ENCODE peak calls at places on chromosome X, in four cellular contexts. J is nucleus accumbens; F is stimulated activated CD8-positive, alpha-beta memory T cell treated with anti-CD3 and anti-CD28 coated beads, Interleukin-15, amount 100 ng/mL, for 24 hours; M is GM12864. G is an unnamed sample.

GRCh38 chrX:150291014-150291413 is 72.1 kb upstream of the MAMLD1 start:
- DNase-seq in J (peak; percentile 77), F (no peak), M (no peak), G (no peak)

GRCh38 chrX:150489359-150490015 is 78.9 kb upstream of the MTM1 start:
- DNase-seq in J (no peak), F (no peak), M (no peak), G (peak; percentile 7)

GRCh38 chrX:115582871-115583729 is 22.1 kb downstream of the PLS3 start:
- DNase-seq in J (no peak), F (no peak), M (no peak), G (peak; percentile 64)

GRCh38 chrX:10634681-10635161 is 14.3 kb upstream of the MID1 start:
- DNase-seq in J (peak; percentile 6), F (no peak), M (no peak), G (peak; percentile 66)

GRCh38 chrX:131861088-131861787 is 161.9 kb upstream of the STK26 start:
- DNase-seq in J (no peak), F (no peak), M (no peak), G (peak; percentile 89)

GRCh38 chrX:154918060-154918483 is 31.9 kb downstream of the F8A1 start:
- DNase-seq in J (peak; percentile 20), F (no peak), M (no peak), G (peak; percentile 33)

GRCh38 chrX:9955506-9955905 is 11.7 kb upstream of the CLDN34 start:
- DNase-seq in J (no peak), F (no peak), M (no peak), G (peak; percentile 3)

GRCh38 chrX:100643943-100644587 is at the start of gene SRPX2:
- DNase-seq in J (no peak), F (no peak), M (no peak), G (peak; percentile 40)

GRCh38 chrX:31058284-31058683 is 13.6 kb downstream of the FTHL17 start:
- DNase-seq in J (no peak), F (no peak), M (no peak), G (no peak)

GRCh38 chrX:55488559-55489314 is 911 bp downstream of the USP51 start:
- DNase-seq in J (peak; percentile 72), F (no peak), M (no peak), G (peak; percentile 49)

GRCh38 chrX:46180258-46180687 is 364.9 kb downstream of the ZNF674 start:
- DNase-seq in J (no peak), F (no peak), M (peak; percentile 13), G (no peak)

G was measured in trophoblast cell.